ENCODE peak calls at places on chromosomes 2 and 18, in ten cellular contexts. Y, P, T, N, X, U, K, A, I and G are unnamed samples.

GRCh38 chr2:130882991-130883390 is 46.3 kb downstream of the ARHGEF4 start:
- DNase-seq in Y (no peak), P (no peak), T (no peak), N (no peak), X (no peak), U (no peak), K (no peak), A (no peak), I (no peak), G (no peak)

GRCh38 chr18:58924473-58924872 is 59.8 kb downstream of the ZNF532 start:
- DNase-seq in Y (no peak), P (no peak), T (no peak), N (no peak), X (no peak), U (no peak), K (no peak), A (no peak), I (no peak), G (no peak)

GRCh38 chr2:20451346-20451745 is 4.5 kb downstream of the RHOB start:
- DNase-seq in Y (no peak), P (no peak), T (no peak), N (no peak), X (no peak), U (no peak), K (peak; percentile 24), A (no peak), I (no peak), G (no peak)

GRCh38 chr18:7370812-7371211 is 139.9 kb downstream of the LRRC30 start:
- DNase-seq in Y (peak; percentile 36), P (no peak), T (no peak), N (no peak), X (no peak), U (no peak), K (peak; percentile 44), A (no peak), I (no peak), G (no peak)

GRCh38 chr2:42860518-42861094 is 68.2 kb upstream of the HAAO start:
- DNase-seq in Y (no peak), P (no peak), T (no peak), N (no peak), X (no peak), U (no peak), K (no peak), A (no peak), I (no peak), G (no peak)

GRCh38 chr2:173545364-173545734 is 190.7 kb downstream of the CDCA7 start:
- DNase-seq in Y (no peak), P (no peak), T (no peak), N (no peak), X (no peak), U (no peak), K (no peak), A (no peak), I (no peak), G (no peak)

GRCh38 chr2:196275646-196276352 is 104.4 kb upstream of the STK17B start:
- DNase-seq in Y (no peak), P (no peak), T (no peak), N (no peak), X (no peak), U (no peak), K (no peak), A (no peak), I (no peak), G (no peak)

GRCh38 chr2:26811261-26811660 is 25.4 kb downstream of the CENPA start:
- DNase-seq in Y (no peak), P (no peak), T (no peak), N (no peak), X (no peak), U (no peak), K (no peak), A (no peak), I (peak; percentile 34), G (no peak)

GRCh38 chr2:112074506-112074905 is 19.4 kb downstream of the TMEM87B start:
- DNase-seq in Y (no peak), P (no peak), T (no peak), N (no peak), X (no peak), U (no peak), K (no peak), A (no peak), I (no peak), G (no peak)

GRCh38 chr2:79975791-79976565 is 328.6 kb downstream of the LRRTM1 start:
- DNase-seq in Y (no peak), P (no peak), T (no peak), N (no peak), X (no peak), U (no peak), K (no peak), A (no peak), I (no peak), G (peak; percentile 31)

GRCh38 chr2:68767031-68767961 is 32.7 kb downstream of the ARHGAP25 start:
- DNase-seq in Y (no peak), P (no peak), T (no peak), N (no peak), X (peak; percentile 44), U (no peak), K (no peak), A (no peak), I (no peak), G (peak; percentile 74)

GRCh38 chr2:107932986-107933385 is 53.3 kb upstream of the SLC5A7 start:
- DNase-seq in Y (no peak), P (no peak), T (no peak), N (no peak), X (no peak), U (no peak), K (no peak), A (no peak), I (no peak), G (no peak)

GRCh38 chr2:107932483-107932882 is 53.8 kb upstream of the SLC5A7 start:
- DNase-seq in Y (no peak), P (no peak), T (no peak), N (no peak), X (no peak), U (no peak), K (no peak), A (no peak), I (no peak), G (no peak)

DNA sequence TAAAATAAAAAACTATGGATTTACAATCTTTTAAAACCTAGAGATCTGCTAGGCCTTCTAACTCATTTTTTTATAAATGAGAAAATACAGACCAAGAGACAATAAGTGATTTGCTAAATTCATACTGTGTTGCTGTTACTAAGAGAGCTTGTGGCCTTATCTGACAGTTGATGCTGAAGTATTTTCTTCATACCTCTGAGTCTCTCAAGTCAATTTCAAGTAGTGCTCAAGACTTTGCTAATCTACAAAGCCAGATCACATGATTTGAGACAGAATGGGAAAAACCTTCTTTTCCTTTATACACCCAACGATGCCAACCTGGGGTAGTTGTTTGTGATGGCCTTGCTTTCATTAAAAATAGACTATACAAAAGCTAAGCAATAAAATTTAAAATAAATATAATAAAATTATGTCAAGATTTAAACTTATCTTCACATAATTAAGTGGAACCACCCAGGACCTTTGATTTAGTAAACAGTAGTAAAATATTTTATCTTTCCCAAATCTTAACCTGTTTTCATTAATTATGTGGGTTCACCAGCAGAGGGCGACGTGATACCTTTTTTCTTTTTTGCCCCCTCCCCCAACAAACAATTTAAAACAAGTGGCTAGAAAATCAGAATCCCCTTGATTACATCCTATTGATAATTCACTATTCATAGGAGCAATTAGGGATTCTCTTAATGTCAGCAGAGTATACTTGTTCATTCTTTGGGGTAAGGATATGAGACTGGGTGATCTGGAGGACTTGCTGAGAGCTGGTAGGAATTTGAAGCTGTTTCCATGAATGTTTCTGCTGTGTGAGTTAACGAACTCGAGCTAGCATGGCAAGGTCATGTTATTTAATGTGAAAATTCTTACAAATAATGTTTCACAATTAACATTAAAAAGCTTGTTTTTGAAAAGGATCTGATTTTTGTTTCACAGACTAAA is 49.6 kb upstream of the SLC5A7 start:
- DNase-seq in Y (no peak), P (no peak), T (no peak), N (peak; percentile 25), X (no peak), U (peak; percentile 10), K (no peak), A (no peak), I (no peak), G (no peak)
- TF ChIP-seq EP300 in Y (no peak), P (no peak), T (no peak), N (no peak), X (no peak), U (no peak), K (no peak), A (no peak), I (no peak), G (no peak)

GRCh38 chr2:31333046-31333445 is 81.5 kb downstream of the XDH start:
- DNase-seq in Y (no peak), P (no peak), T (no peak), N (no peak), X (no peak), U (no peak), K (no peak), A (no peak), I (no peak), G (no peak)
- H3K27ac ChIP-seq in Y (no peak overlapping the region), P (no peak overlapping the region), T (no peak overlapping the region), N (no peak overlapping the region), X (no peak overlapping the region), U (no peak overlapping the region), K (no peak overlapping the region), A (no peak overlapping the region), I (no peak overlapping the region), G (no peak overlapping the region)

DNA sequence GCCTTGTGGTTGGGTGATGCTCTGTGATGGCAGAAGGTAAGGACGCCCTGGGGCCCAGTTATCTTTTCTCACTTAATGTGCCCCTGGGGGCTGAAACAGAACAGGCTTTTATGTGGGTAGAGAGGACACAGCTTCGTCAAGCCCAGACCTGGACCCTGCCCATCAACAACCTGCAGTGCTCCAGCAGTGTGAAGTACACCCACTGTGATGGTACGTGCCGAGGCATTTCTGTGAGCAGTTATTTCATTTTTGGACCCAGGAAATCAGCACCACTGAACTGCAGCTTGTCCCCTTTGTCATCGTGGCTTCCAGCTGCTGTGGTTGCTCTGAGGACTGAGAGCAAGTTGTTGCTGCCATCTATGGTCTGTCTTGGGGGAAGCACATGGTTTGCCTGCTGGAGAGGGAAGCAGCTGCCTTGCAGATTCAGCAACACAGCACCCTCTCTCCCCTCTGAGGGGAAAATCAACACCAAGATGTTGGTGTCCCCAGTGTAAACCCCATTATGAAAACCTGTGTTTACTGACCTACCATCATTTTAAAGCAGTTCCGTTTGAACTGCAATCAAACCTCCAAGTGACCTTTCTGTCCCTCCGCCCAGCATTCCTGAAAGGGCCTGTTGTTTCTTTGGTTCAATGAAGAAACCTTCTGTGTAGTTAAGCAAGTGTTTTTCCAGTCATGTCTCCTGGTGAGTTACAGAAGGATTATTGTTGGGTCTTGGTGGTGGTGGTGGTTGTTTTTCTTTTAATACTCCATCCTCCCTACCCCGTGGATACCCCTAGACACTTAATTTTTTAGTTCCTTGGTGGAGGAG is 158.2 kb downstream of the MGAT5 start:
- DNase-seq in Y (peak; percentile 64), P (peak; percentile 38), T (peak; percentile 18), N (peak; percentile 70), X (peak; percentile 72), U (peak; percentile 100), K (peak; percentile 67), A (peak; percentile 86), I (no peak), G (peak; percentile 93)
- H3K4me1 ChIP-seq in Y (no peaks in the 10 kb centered on the region), P (peaks cover 21% of the 10 kb centered on the region), T (peaks cover 4% of the 10 kb centered on the region), N (peaks cover 43% of the 10 kb centered on the region), X (peaks cover 10% of the 10 kb centered on the region), U (peaks cover 51% of the 10 kb centered on the region), K (peaks cover 36% of the 10 kb centered on the region), A (peaks cover 27% of the 10 kb centered on the region), I (peaks cover 39% of the 10 kb centered on the region), G (peaks cover 33% of the 10 kb centered on the region)

DNA sequence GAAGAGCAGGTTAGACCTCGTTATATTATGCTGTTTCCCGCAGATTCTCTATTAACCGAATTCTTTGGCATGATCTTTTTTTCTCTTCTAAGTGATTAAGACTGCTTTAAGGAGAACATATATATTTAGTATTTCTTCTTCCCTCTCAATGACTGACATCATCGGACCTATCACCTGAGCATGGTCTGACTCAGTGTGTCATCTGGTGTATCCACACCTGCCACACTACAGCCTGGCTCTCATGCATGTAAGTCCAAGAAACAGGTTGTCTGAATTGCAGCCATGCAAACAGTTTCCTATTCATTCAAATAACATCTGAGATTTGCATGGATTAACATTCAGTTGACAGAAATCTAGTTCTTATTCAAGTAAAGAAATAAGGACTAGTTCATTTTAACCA is 55.1 kb upstream of the CWC22 start:
- DNase-seq in Y (no peak), P (no peak), T (no peak), N (no peak), X (no peak), U (no peak), K (no peak), A (no peak), I (no peak), G (no peak)
- TF ChIP-seq EP300 in Y (no peak), P (no peak), T (no peak), N (no peak), X (no peak), U (no peak), K (no peak), A (no peak), I (no peak), G (no peak)